ENCODE peak calls at places on chromosomes 13 and 19, in seven cellular contexts. One of them, this sample, is unnamed. For H3K4me1, the result is how much of the 10 kb centered on the place peaks cover.

GRCh38 chr19:15109768-15110417 is 2.7 kb downstream of the SYDE1 start:
- DNase-seq in stomach: no peak
- DNase-seq in HCT116: no peak
- DNase-seq in H1: no peak
- DNase-seq in sigmoid colon: no peak
- DNase-seq in spleen: no peak
- DNase-seq in K562: no peak
- DNase-seq in this sample: no peak

GRCh38 chr19:16876904-16877361 is 11.9 kb upstream of the F2RL3 start:
- DNase-seq in stomach: no peak
- DNase-seq in HCT116: no peak
- DNase-seq in H1: no peak
- DNase-seq in sigmoid colon: no peak
- DNase-seq in spleen: no peak
- DNase-seq in K562: no peak
- DNase-seq in this sample: no peak

GRCh38 chr13:19589312-19589711 is 28.0 kb upstream of the TPTE2 start:
- DNase-seq in stomach: no peak
- DNase-seq in HCT116: no peak
- DNase-seq in H1: no peak
- DNase-seq in sigmoid colon: no peak
- DNase-seq in spleen: no peak
- DNase-seq in K562: no peak
- DNase-seq in this sample: no peak

GRCh38 chr19:19151418-19151817 is 13.1 kb upstream of the TMEM161A start:
- DNase-seq in stomach: no peak
- DNase-seq in HCT116: no peak
- DNase-seq in H1: no peak
- DNase-seq in sigmoid colon: no peak
- DNase-seq in spleen: no peak
- DNase-seq in K562: no peak
- DNase-seq in this sample: no peak

GRCh38 chr13:59587971-59588716 is 575.6 kb downstream of the DIAPH3 start:
- DNase-seq in stomach: no peak
- DNase-seq in HCT116: no peak
- DNase-seq in H1: no peak
- DNase-seq in sigmoid colon: no peak
- DNase-seq in spleen: no peak
- DNase-seq in K562: no peak
- DNase-seq in this sample: no peak

GRCh38 chr19:41298327-41298964 is 11.5 kb upstream of the CCDC97 start:
- DNase-seq in stomach: peak
- DNase-seq in HCT116: no peak
- DNase-seq in H1: no peak
- DNase-seq in sigmoid colon: peak
- DNase-seq in spleen: no peak
- DNase-seq in K562: no peak
- DNase-seq in this sample: no peak

GRCh38 chr13:20119960-20120359 is 40.9 kb downstream of the GJA3 start:
- DNase-seq in stomach: no peak
- DNase-seq in HCT116: no peak
- DNase-seq in H1: no peak
- DNase-seq in sigmoid colon: no peak
- DNase-seq in spleen: no peak
- DNase-seq in K562: no peak
- DNase-seq in this sample: no peak

GRCh38 chr13:35964764-35965163 is 166.4 kb downstream of the DCLK1 start:
- DNase-seq in stomach: no peak
- DNase-seq in HCT116: no peak
- DNase-seq in H1: no peak
- DNase-seq in sigmoid colon: no peak
- DNase-seq in spleen: no peak
- DNase-seq in K562: no peak
- DNase-seq in this sample: no peak

GRCh38 chr13:96707146-96707545 is 287.1 kb downstream of the OXGR1 start:
- DNase-seq in stomach: no peak
- DNase-seq in HCT116: no peak
- DNase-seq in H1: no peak
- DNase-seq in sigmoid colon: no peak
- DNase-seq in spleen: no peak
- DNase-seq in K562: no peak
- DNase-seq in this sample: no peak

GRCh38 chr19:50207730-50208129 is 4.3 kb downstream of the MYH14 start:
- DNase-seq in stomach: no peak
- DNase-seq in HCT116: no peak
- DNase-seq in H1: no peak
- DNase-seq in sigmoid colon: no peak
- DNase-seq in spleen: no peak
- DNase-seq in K562: no peak
- DNase-seq in this sample: no peak

GRCh38 chr19:53132231-53132991 is at the start of gene ZNF415:
- DNase-seq in stomach: peak
- DNase-seq in HCT116: no peak
- DNase-seq in H1: peak
- DNase-seq in sigmoid colon: peak
- DNase-seq in spleen: peak
- DNase-seq in K562: no peak
- DNase-seq in this sample: no peak

GRCh38 chr19:17281391-17282304 is at the start of gene ANKLE1:
- DNase-seq in stomach: peak
- DNase-seq in HCT116: no peak
- DNase-seq in H1: no peak
- DNase-seq in sigmoid colon: no peak
- DNase-seq in spleen: peak
- DNase-seq in K562: peak
- DNase-seq in this sample: no peak

GRCh38 chr19:7505682-7506384 is 10.1 kb upstream of the ZNF358 start:
- DNase-seq in stomach: no peak
- DNase-seq in HCT116: no peak
- DNase-seq in H1: no peak
- DNase-seq in sigmoid colon: peak
- DNase-seq in spleen: no peak
- DNase-seq in K562: peak
- DNase-seq in this sample: no peak

GRCh38 chr13:45781553-45782326 is 69.8 kb downstream of the SIAH3 start:
- DNase-seq in stomach: peak
- DNase-seq in HCT116: no peak
- DNase-seq in H1: no peak
- DNase-seq in sigmoid colon: peak
- DNase-seq in spleen: no peak
- DNase-seq in K562: no peak
- DNase-seq in this sample: no peak

GRCh38 chr19:18397242-18398202 is at the start of gene LRRC25:
- DNase-seq in stomach: no peak
- DNase-seq in HCT116: no peak
- DNase-seq in H1: no peak
- DNase-seq in sigmoid colon: peak
- DNase-seq in spleen: peak
- DNase-seq in K562: peak
- DNase-seq in this sample: no peak

GRCh38 chr19:54137913-54138776 is 583 bp downstream of the CNOT3 start:
- DNase-seq in stomach: no peak
- DNase-seq in HCT116: no peak
- DNase-seq in H1: no peak
- DNase-seq in sigmoid colon: no peak
- DNase-seq in spleen: peak
- DNase-seq in K562: peak
- DNase-seq in this sample: no peak

GRCh38 chr19:2096543-2097329 is at the start of gene IZUMO4:
- DNase-seq in stomach: peak
- DNase-seq in HCT116: peak
- DNase-seq in H1: peak
- DNase-seq in sigmoid colon: peak
- DNase-seq in spleen: peak
- DNase-seq in K562: peak
- DNase-seq in this sample: peak
- TF ChIP-seq POLR2AphosphoS5 in stomach: peak
- TF ChIP-seq POLR2AphosphoS5 in HCT116: no peak
- TF ChIP-seq POLR2AphosphoS5 in H1: no peak
- TF ChIP-seq POLR2AphosphoS5 in sigmoid colon: peak
- TF ChIP-seq POLR2AphosphoS5 in spleen: peak
- TF ChIP-seq POLR2AphosphoS5 in K562: no peak
- TF ChIP-seq POLR2AphosphoS5 in this sample: no peak

DNA sequence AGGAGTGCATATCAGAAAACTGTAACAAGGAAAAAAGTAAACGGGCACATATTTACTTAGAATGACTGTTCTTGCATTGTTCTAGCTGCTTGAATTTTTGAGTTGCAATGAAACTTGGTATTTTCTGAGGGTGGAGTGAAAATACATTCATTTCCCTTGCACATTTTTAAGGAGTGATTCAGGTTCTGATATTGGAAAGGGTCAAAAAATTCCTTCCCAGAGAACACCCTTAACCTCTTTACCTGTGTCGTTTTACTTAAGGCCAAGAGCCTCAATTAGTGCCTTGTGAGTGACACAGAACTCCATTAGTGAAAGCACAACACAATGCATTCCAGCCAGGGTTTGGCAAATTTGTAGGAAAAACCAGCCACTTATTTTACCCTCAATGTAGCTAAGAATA is 2.3 kb downstream of the ITGBL1 start:
- DNase-seq in stomach: no peak
- DNase-seq in HCT116: no peak
- DNase-seq in H1: no peak
- DNase-seq in sigmoid colon: no peak
- DNase-seq in spleen: no peak
- DNase-seq in K562: no peak
- DNase-seq in this sample: peak
- H3K4me1 ChIP-seq in stomach: under half
- H3K4me1 ChIP-seq in HCT116: under half
- H3K4me1 ChIP-seq in H1: under half
- H3K4me1 ChIP-seq in sigmoid colon: under half
- H3K4me1 ChIP-seq in spleen: under half
- H3K4me1 ChIP-seq in K562: under half
- H3K4me1 ChIP-seq in this sample: under half

DNA sequence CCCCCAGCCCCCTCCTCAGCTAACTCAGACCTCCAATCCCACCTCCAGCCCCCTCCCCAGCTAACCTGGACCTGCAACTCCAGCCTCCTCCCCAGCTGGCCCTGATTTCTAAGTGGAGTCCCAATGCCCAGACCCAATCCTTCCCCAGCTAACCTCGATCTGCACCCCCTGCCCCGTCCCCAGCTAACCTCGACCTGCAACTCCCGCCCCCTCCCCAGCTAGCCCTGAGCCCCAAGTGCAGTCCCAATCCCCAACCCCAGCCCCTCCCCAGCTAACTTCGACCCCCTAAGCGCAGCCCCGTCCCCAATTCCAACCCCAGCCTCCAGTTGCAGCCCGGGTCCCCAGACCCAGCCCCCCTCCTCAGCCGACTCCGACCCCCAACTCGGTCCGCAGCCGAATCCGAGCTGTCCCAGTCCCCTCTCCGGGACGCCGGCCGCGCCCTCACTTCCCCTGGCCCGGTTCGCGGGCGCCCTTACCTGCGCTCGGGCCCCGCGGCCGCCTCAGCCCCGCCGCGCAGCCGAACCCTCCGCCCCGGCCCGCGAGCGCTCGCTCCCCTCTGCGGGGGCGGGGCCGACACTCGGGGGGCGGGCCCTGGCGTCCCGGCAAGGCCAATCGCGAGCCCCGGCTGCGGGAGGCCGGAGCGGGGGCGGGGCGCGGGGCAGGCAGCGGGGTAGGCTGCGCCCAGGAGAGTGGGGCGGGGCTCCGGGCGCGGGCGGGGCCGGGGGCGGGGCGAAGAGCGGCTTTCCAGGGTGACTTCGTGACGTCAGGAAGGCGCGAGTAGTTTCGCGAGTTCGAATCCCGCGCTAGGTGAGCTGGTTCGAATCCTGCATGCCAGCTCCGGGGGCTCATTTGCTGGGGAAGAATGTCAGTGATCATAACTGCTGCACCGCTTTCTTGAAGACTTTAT is at the start of gene GNG7:
- DNase-seq in stomach: peak
- DNase-seq in HCT116: peak
- DNase-seq in H1: no peak
- DNase-seq in sigmoid colon: peak
- DNase-seq in spleen: peak
- DNase-seq in K562: peak
- DNase-seq in this sample: no peak
- TF ChIP-seq POLR2AphosphoS5 in stomach: no peak
- TF ChIP-seq POLR2AphosphoS5 in HCT116: peak
- TF ChIP-seq POLR2AphosphoS5 in H1: no peak
- TF ChIP-seq POLR2AphosphoS5 in sigmoid colon: peak
- TF ChIP-seq POLR2AphosphoS5 in spleen: peak
- TF ChIP-seq POLR2AphosphoS5 in K562: no peak
- TF ChIP-seq POLR2AphosphoS5 in this sample: no peak

GRCh38 chr19:13022859-13023636 is 27.8 kb downstream of the NFIX start:
- DNase-seq in stomach: peak
- DNase-seq in HCT116: no peak
- DNase-seq in H1: no peak
- DNase-seq in sigmoid colon: peak
- DNase-seq in spleen: no peak
- DNase-seq in K562: peak
- DNase-seq in this sample: no peak
- H3K4me1 ChIP-seq in stomach: half or more
- H3K4me1 ChIP-seq in HCT116: under half
- H3K4me1 ChIP-seq in H1: under half
- H3K4me1 ChIP-seq in sigmoid colon: half or more
- H3K4me1 ChIP-seq in spleen: under half
- H3K4me1 ChIP-seq in K562: under half
- H3K4me1 ChIP-seq in this sample: under half

GRCh38 chr13:105991622-105992254 is 543.7 kb downstream of the EFNB2 start:
- DNase-seq in stomach: peak
- DNase-seq in HCT116: no peak
- DNase-seq in H1: no peak
- DNase-seq in sigmoid colon: no peak
- DNase-seq in spleen: no peak
- DNase-seq in K562: no peak
- DNase-seq in this sample: no peak
- TF ChIP-seq POLR2AphosphoS5 in stomach: no peak
- TF ChIP-seq POLR2AphosphoS5 in HCT116: no peak
- TF ChIP-seq POLR2AphosphoS5 in H1: no peak
- TF ChIP-seq POLR2AphosphoS5 in sigmoid colon: no peak
- TF ChIP-seq POLR2AphosphoS5 in spleen: no peak
- TF ChIP-seq POLR2AphosphoS5 in K562: no peak
- TF ChIP-seq POLR2AphosphoS5 in this sample: no peak

GRCh38 chr13:91817250-91817649 is 418.8 kb downstream of the GPC5 start:
- DNase-seq in stomach: no peak
- DNase-seq in HCT116: no peak
- DNase-seq in H1: no peak
- DNase-seq in sigmoid colon: no peak
- DNase-seq in spleen: no peak
- DNase-seq in K562: peak
- DNase-seq in this sample: no peak
- H3K4me1 ChIP-seq in stomach: under half
- H3K4me1 ChIP-seq in HCT116: under half
- H3K4me1 ChIP-seq in H1: under half
- H3K4me1 ChIP-seq in sigmoid colon: under half
- H3K4me1 ChIP-seq in spleen: under half
- H3K4me1 ChIP-seq in K562: under half
- H3K4me1 ChIP-seq in this sample: under half